ENCODE peak calls at places on chromosomes 4 and X, in nine cellular contexts. L is lower leg skin, V is transverse colon, U is AG08396, G is C1 segment of cervical spinal cord, O is T follicular helper cell, W is Caco-2, I is T-helper 22 cell, A is thoracic aorta. T is an unnamed sample.

GRCh38 chr4:138943893-138944292 is 71.7 kb upstream of the NOCT start:
- DNase-seq in L (no peak), V (no peak), U (no peak), G (no peak), O (no peak), W (no peak), I (no peak), A (no peak), T (no peak)

GRCh38 chrX:41789374-41789773 is 65.4 kb downstream of the GPR82 start:
- DNase-seq in L (no peak), V (no peak), U (no peak), G (no peak), O (no peak), W (no peak), I (no peak), A (no peak), T (no peak)

GRCh38 chr4:89056953-89057398 is at the start of gene FAM13A:
- DNase-seq in L (peak; percentile 91), V (peak; percentile 72), U (peak; percentile 77), G (peak; percentile 59), O (no peak), W (peak; percentile 73), I (no peak), A (peak; percentile 59), T (peak; percentile 23)

GRCh38 chr4:52588097-52588496 is 71.0 kb downstream of the USP46 start:
- DNase-seq in L (no peak), V (peak; percentile 9), U (no peak), G (no peak), O (no peak), W (peak; percentile 51), I (no peak), A (no peak), T (no peak)

GRCh38 chr4:55002431-55002830 is 123.0 kb downstream of the KDR start:
- DNase-seq in L (no peak), V (no peak), U (no peak), G (no peak), O (no peak), W (no peak), I (no peak), A (no peak), T (no peak)

GRCh38 chr4:168587326-168588125 is 90.7 kb downstream of the PALLD start:
- DNase-seq in L (peak; percentile 44), V (no peak), U (peak; percentile 49), G (no peak), O (no peak), W (no peak), I (no peak), A (no peak), T (no peak)

GRCh38 chr4:143346208-143346607 is 9.5 kb downstream of the GAB1 start:
- DNase-seq in L (peak; percentile 32), V (no peak), U (no peak), G (no peak), O (no peak), W (peak; percentile 49), I (no peak), A (no peak), T (no peak)

GRCh38 chr4:77765720-77766119 is 53.4 kb downstream of the CNOT6L start:
- DNase-seq in L (no peak), V (no peak), U (no peak), G (no peak), O (no peak), W (no peak), I (no peak), A (no peak), T (no peak)

GRCh38 chrX:140507982-140508305 is 3.1 kb upstream of the SOX3 start:
- DNase-seq in L (no peak), V (no peak), U (no peak), G (no peak), O (no peak), W (no peak), I (no peak), A (no peak), T (no peak)

GRCh38 chr4:138639018-138639876 is 376.3 kb upstream of the NOCT start:
- DNase-seq in L (no peak), V (no peak), U (no peak), G (no peak), O (no peak), W (no peak), I (no peak), A (no peak), T (no peak)

GRCh38 chrX:75132672-75133071 is 23.4 kb downstream of the ABCB7 start:
- DNase-seq in L (no peak), V (no peak), U (no peak), G (no peak), O (no peak), W (no peak), I (no peak), A (no peak), T (no peak)

GRCh38 chrX:19554786-19555185 is 39.5 kb upstream of the MAP3K15 start:
- DNase-seq in L (no peak), V (no peak), U (peak; percentile 27), G (no peak), O (no peak), W (no peak), I (no peak), A (no peak), T (no peak)

GRCh38 chr4:139958738-139959096 is 195.3 kb downstream of the MAML3 start:
- DNase-seq in L (no peak), V (no peak), U (no peak), G (no peak), O (no peak), W (no peak), I (no peak), A (no peak), T (no peak)

GRCh38 chr4:109032676-109033075 is 269.8 kb downstream of the COL25A1 start:
- DNase-seq in L (no peak), V (no peak), U (no peak), G (no peak), O (no peak), W (no peak), I (no peak), A (no peak), T (no peak)

T was measured in Peyer's patch.